ENCODE peak calls at places on chromosomes 2 and 18, in four cellular contexts. C is retina, M is NCI-H748 treated with DMSO at 0.1 percent for 48 hours, Z is Kasumi-1. T is an unnamed sample.

GRCh38 chr18:49031511-49032188 is 80.9 kb upstream of the SMAD7 start:
- DNase-seq in C (no peak), Z (peak), M (no peak), T (no peak)

GRCh38 chr2:44651974-44652373 is 289.5 kb upstream of the SIX3 start:
- DNase-seq in Z (no peak), M (no peak), C (no peak), T (no peak)

GRCh38 chr2:197985029-197985428 is 180.6 kb downstream of the PLCL1 start:
- DNase-seq in C (no peak), M (no peak), Z (no peak), T (no peak)

GRCh38 chr2:162297925-162298552 is 20.4 kb downstream of the IFIH1 start:
- DNase-seq in M (peak), C (peak), Z (peak), T (no peak)

GRCh38 chr2:232632904-232633412 is 446 bp upstream of the EFHD1 start:
- DNase-seq in Z (peak), C (no peak), M (peak), T (peak)

GRCh38 chr2:120731175-120731574 is 4.5 kb upstream of the GLI2 start:
- DNase-seq in C (no peak), Z (no peak), M (no peak), T (no peak)

GRCh38 chr18:10893761-10894160 is 255.6 kb downstream of the PIEZO2 start:
- DNase-seq in C (no peak), M (no peak), Z (no peak), T (no peak)

GRCh38 chr2:37671816-37672103 is 318 bp upstream of the CDC42EP3 start:
- DNase-seq in C (no peak), Z (peak), M (no peak), T (no peak)

GRCh38 chr18:23300211-23300887 is 152.7 kb upstream of the RIOK3 start:
- DNase-seq in C (no peak), Z (no peak), M (no peak), T (no peak)

GRCh38 chr2:137980459-137980858 is 16.2 kb downstream of the HNMT start:
- DNase-seq in Z (peak), C (no peak), M (no peak), T (no peak)

GRCh38 chr2:69221960-69222751 is 164.9 kb downstream of the GFPT1 start:
- DNase-seq in Z (no peak), C (no peak), M (no peak), T (no peak)

GRCh38 chr18:63454497-63454896 is 22.3 kb upstream of the SERPINB5 start:
- DNase-seq in Z (no peak), C (no peak), M (no peak), T (no peak)

GRCh38 chr2:229376866-229377265 is 105.8 kb upstream of the PID1 start:
- DNase-seq in C (no peak), M (no peak), Z (no peak), T (no peak)

GRCh38 chr2:108834620-108835019 is 48.0 kb downstream of the CCDC138 start:
- DNase-seq in Z (no peak), M (no peak), C (no peak), T (no peak)

GRCh38 chr2:127577973-127578372 is 42.5 kb downstream of the MYO7B start:
- DNase-seq in Z (no peak), M (no peak), C (no peak), T (no peak)

GRCh38 chr2:4047961-4048891 is 344.9 kb downstream of the DCDC2C start:
- DNase-seq in C (no peak), Z (peak), M (no peak), T (no peak)

GRCh38 chr2:154452906-154453493 is 245.5 kb upstream of the KCNJ3 start:
- DNase-seq in M (peak), Z (peak), C (no peak), T (no peak)

GRCh38 chr2:234133004-234133403 is 82.5 kb downstream of the SPP2 start:
- DNase-seq in M (no peak), C (no peak), Z (no peak), T (no peak)

GRCh38 chr2:85804583-85804982 is 50.8 kb downstream of the ATOH8 start:
- DNase-seq in M (peak), C (no peak), Z (peak), T (peak)

GRCh38 chr2:122341007-122341406 is 585.6 kb downstream of the TSN start:
- DNase-seq in M (no peak), Z (no peak), C (no peak), T (no peak)

GRCh38 chr18:3380384-3380961 is 69.5 kb upstream of the TGIF1 start:
- DNase-seq in C (no peak), Z (no peak), M (no peak), T (no peak)

GRCh38 chr2:128628996-128629395 is 310.3 kb upstream of the HS6ST1 start:
- DNase-seq in C (no peak), M (no peak), Z (no peak), T (no peak)

GRCh38 chr2:218576854-218577253 is 8.2 kb downstream of the CNOT9 start:
- DNase-seq in M (no peak), C (no peak), Z (no peak), T (no peak)